ENCODE peak calls at places on chromosome 14, in eight cellular contexts. One of them, this sample, is unnamed.

GRCh38 chr14:52473557-52473956 is 78.7 kb downstream of the TXNDC16 start:
- DNase-seq in NAMALWA: peak; percentile 27
- DNase-seq in neural crest cell: no peak
- DNase-seq in stimulated activated CD8-positive, alpha-beta memory T cell treated with anti-CD3 and anti-CD28 coated beads, Interleukin-7, amount 100 ng/mL, for 1 hour: no peak
- DNase-seq in H7: no peak
- DNase-seq in stimulated activated CD4-positive, alpha-beta T cell treated with anti-CD3 and anti-CD28 coated beads, Interleukin-12 subunit alpha, Interleukin-12 subunit beta, amount 100 ng/mL, for 48 hours: no peak
- DNase-seq in naive thymus-derived CD4-positive, alpha-beta T cell: peak; percentile 16
- DNase-seq in endothelial cell: no peak
- DNase-seq in this sample: no peak

GRCh38 chr14:82488473-82488872 is 954.8 kb upstream of the SEL1L start:
- DNase-seq in NAMALWA: no peak
- DNase-seq in neural crest cell: no peak
- DNase-seq in stimulated activated CD8-positive, alpha-beta memory T cell treated with anti-CD3 and anti-CD28 coated beads, Interleukin-7, amount 100 ng/mL, for 1 hour: no peak
- DNase-seq in H7: no peak
- DNase-seq in stimulated activated CD4-positive, alpha-beta T cell treated with anti-CD3 and anti-CD28 coated beads, Interleukin-12 subunit alpha, Interleukin-12 subunit beta, amount 100 ng/mL, for 48 hours: no peak
- DNase-seq in naive thymus-derived CD4-positive, alpha-beta T cell: no peak
- DNase-seq in endothelial cell: no peak
- DNase-seq in this sample: no peak

GRCh38 chr14:65354715-65355114 is 57.8 kb upstream of the FUT8 start:
- DNase-seq in NAMALWA: no peak
- DNase-seq in neural crest cell: no peak
- DNase-seq in stimulated activated CD8-positive, alpha-beta memory T cell treated with anti-CD3 and anti-CD28 coated beads, Interleukin-7, amount 100 ng/mL, for 1 hour: no peak
- DNase-seq in H7: no peak
- DNase-seq in stimulated activated CD4-positive, alpha-beta T cell treated with anti-CD3 and anti-CD28 coated beads, Interleukin-12 subunit alpha, Interleukin-12 subunit beta, amount 100 ng/mL, for 48 hours: no peak
- DNase-seq in naive thymus-derived CD4-positive, alpha-beta T cell: no peak
- DNase-seq in endothelial cell: no peak
- DNase-seq in this sample: no peak

GRCh38 chr14:52061380-52061779 is 7.5 kb downstream of the NID2 start:
- DNase-seq in NAMALWA: no peak
- DNase-seq in neural crest cell: no peak
- DNase-seq in stimulated activated CD8-positive, alpha-beta memory T cell treated with anti-CD3 and anti-CD28 coated beads, Interleukin-7, amount 100 ng/mL, for 1 hour: no peak
- DNase-seq in H7: no peak
- DNase-seq in stimulated activated CD4-positive, alpha-beta T cell treated with anti-CD3 and anti-CD28 coated beads, Interleukin-12 subunit alpha, Interleukin-12 subunit beta, amount 100 ng/mL, for 48 hours: no peak
- DNase-seq in naive thymus-derived CD4-positive, alpha-beta T cell: no peak
- DNase-seq in endothelial cell: no peak
- DNase-seq in this sample: no peak

GRCh38 chr14:24231263-24232120 is 675 bp downstream of the NEDD8 start:
- DNase-seq in NAMALWA: peak; percentile 47
- DNase-seq in neural crest cell: no peak
- DNase-seq in stimulated activated CD8-positive, alpha-beta memory T cell treated with anti-CD3 and anti-CD28 coated beads, Interleukin-7, amount 100 ng/mL, for 1 hour: no peak
- DNase-seq in H7: peak; percentile 84
- DNase-seq in stimulated activated CD4-positive, alpha-beta T cell treated with anti-CD3 and anti-CD28 coated beads, Interleukin-12 subunit alpha, Interleukin-12 subunit beta, amount 100 ng/mL, for 48 hours: no peak
- DNase-seq in naive thymus-derived CD4-positive, alpha-beta T cell: no peak
- DNase-seq in endothelial cell: no peak
- DNase-seq in this sample: peak; percentile 72

GRCh38 chr14:50999726-51000125 is 55.4 kb upstream of the PYGL start:
- DNase-seq in NAMALWA: no peak
- DNase-seq in neural crest cell: no peak
- DNase-seq in stimulated activated CD8-positive, alpha-beta memory T cell treated with anti-CD3 and anti-CD28 coated beads, Interleukin-7, amount 100 ng/mL, for 1 hour: no peak
- DNase-seq in H7: no peak
- DNase-seq in stimulated activated CD4-positive, alpha-beta T cell treated with anti-CD3 and anti-CD28 coated beads, Interleukin-12 subunit alpha, Interleukin-12 subunit beta, amount 100 ng/mL, for 48 hours: no peak
- DNase-seq in naive thymus-derived CD4-positive, alpha-beta T cell: no peak
- DNase-seq in endothelial cell: no peak
- DNase-seq in this sample: no peak

GRCh38 chr14:33198684-33199083 is 260.0 kb downstream of the NPAS3 start:
- DNase-seq in NAMALWA: no peak
- DNase-seq in neural crest cell: no peak
- DNase-seq in stimulated activated CD8-positive, alpha-beta memory T cell treated with anti-CD3 and anti-CD28 coated beads, Interleukin-7, amount 100 ng/mL, for 1 hour: no peak
- DNase-seq in H7: no peak
- DNase-seq in stimulated activated CD4-positive, alpha-beta T cell treated with anti-CD3 and anti-CD28 coated beads, Interleukin-12 subunit alpha, Interleukin-12 subunit beta, amount 100 ng/mL, for 48 hours: no peak
- DNase-seq in naive thymus-derived CD4-positive, alpha-beta T cell: no peak
- DNase-seq in endothelial cell: no peak
- DNase-seq in this sample: no peak

GRCh38 chr14:29799718-29800117 is 127.9 kb downstream of the PRKD1 start:
- DNase-seq in NAMALWA: peak; percentile 51
- DNase-seq in neural crest cell: no peak
- DNase-seq in stimulated activated CD8-positive, alpha-beta memory T cell treated with anti-CD3 and anti-CD28 coated beads, Interleukin-7, amount 100 ng/mL, for 1 hour: no peak
- DNase-seq in H7: no peak
- DNase-seq in stimulated activated CD4-positive, alpha-beta T cell treated with anti-CD3 and anti-CD28 coated beads, Interleukin-12 subunit alpha, Interleukin-12 subunit beta, amount 100 ng/mL, for 48 hours: no peak
- DNase-seq in naive thymus-derived CD4-positive, alpha-beta T cell: no peak
- DNase-seq in endothelial cell: no peak
- DNase-seq in this sample: no peak

GRCh38 chr14:101549154-101549553 is 12.1 kb upstream of the DIO3 start:
- DNase-seq in NAMALWA: no peak
- DNase-seq in neural crest cell: no peak
- DNase-seq in stimulated activated CD8-positive, alpha-beta memory T cell treated with anti-CD3 and anti-CD28 coated beads, Interleukin-7, amount 100 ng/mL, for 1 hour: no peak
- DNase-seq in H7: no peak
- DNase-seq in stimulated activated CD4-positive, alpha-beta T cell treated with anti-CD3 and anti-CD28 coated beads, Interleukin-12 subunit alpha, Interleukin-12 subunit beta, amount 100 ng/mL, for 48 hours: no peak
- DNase-seq in naive thymus-derived CD4-positive, alpha-beta T cell: no peak
- DNase-seq in endothelial cell: no peak
- DNase-seq in this sample: no peak

GRCh38 chr14:50007123-50007903 is 109.1 kb downstream of the VCPKMT start:
- DNase-seq in NAMALWA: no peak
- DNase-seq in neural crest cell: no peak
- DNase-seq in stimulated activated CD8-positive, alpha-beta memory T cell treated with anti-CD3 and anti-CD28 coated beads, Interleukin-7, amount 100 ng/mL, for 1 hour: no peak
- DNase-seq in H7: peak; percentile 67
- DNase-seq in stimulated activated CD4-positive, alpha-beta T cell treated with anti-CD3 and anti-CD28 coated beads, Interleukin-12 subunit alpha, Interleukin-12 subunit beta, amount 100 ng/mL, for 48 hours: no peak
- DNase-seq in naive thymus-derived CD4-positive, alpha-beta T cell: no peak
- DNase-seq in endothelial cell: no peak
- DNase-seq in this sample: no peak

This sample was measured in suprapubic skin.